ENCODE peak calls at places on chromosomes 2 and 18, in seven cellular contexts. Q is A172; C is activated naive CD4-positive, alpha-beta T cell treated with anti-CD3 and anti-CD28 coated beads for 36 hours; Z is DMS153; R is mesothelial cell of epicardium; I is renal cortical epithelial cell; F is IMR-90. J is an unnamed sample.

GRCh38 chr18:13366131-13366530 is 147.6 kb downstream of the LDLRAD4 start:
- DNase-seq in R (no peak), Z (no peak), C (no peak), F (no peak), Q (no peak), I (no peak), J (no peak)

GRCh38 chr2:99890616-99891259 is 251.7 kb downstream of the AFF3 start:
- DNase-seq in Q (no peak), R (no peak), C (no peak), F (no peak), Z (no peak), I (no peak), J (no peak)

GRCh38 chr2:178513876-178514275 is 33.6 kb downstream of the PLEKHA3 start:
- DNase-seq in I (peak), Z (no peak), F (peak), R (no peak), C (no peak), Q (peak), J (no peak)

GRCh38 chr2:131154071-131154531 is 49.0 kb downstream of the PLEKHB2 start:
- DNase-seq in Z (peak), I (peak), R (no peak), F (peak), Q (peak), C (peak), J (no peak)

GRCh38 chr2:98524168-98524567 is 79.5 kb downstream of the INPP4A start:
- DNase-seq in C (no peak), I (peak), Q (no peak), R (no peak), F (peak), Z (no peak), J (no peak)

GRCh38 chr2:19949071-19949470 is 40.8 kb downstream of the WDR35 start:
- DNase-seq in C (no peak), Q (no peak), I (no peak), F (peak), Z (no peak), R (no peak), J (no peak)

GRCh38 chr2:1990724-1991123 is 246.4 kb upstream of the PXDN start:
- DNase-seq in F (no peak), C (no peak), I (no peak), R (no peak), Z (peak), Q (peak), J (peak)

GRCh38 chr18:46402396-46402795 is 254.6 kb downstream of the LOXHD1 start:
- DNase-seq in Q (no peak), I (peak), Z (no peak), F (peak), R (no peak), C (no peak), J (no peak)

GRCh38 chr2:64581777-64582539 is 57.8 kb downstream of the AFTPH start:
- DNase-seq in I (no peak), C (no peak), F (no peak), Q (no peak), R (no peak), Z (no peak), J (no peak)

GRCh38 chr2:72678036-72678435 is 147.8 kb downstream of the EXOC6B start:
- DNase-seq in Q (no peak), R (no peak), C (no peak), Z (no peak), F (no peak), I (no peak), J (no peak)

GRCh38 chr2:109612991-109613921 is 510 bp downstream of the SEPTIN10 start:
- DNase-seq in F (peak), Q (peak), I (peak), Z (no peak), R (peak), C (peak), J (no peak)

GRCh38 chr2:241892299-241893137 is 23.0 kb downstream of the RTP5 start:
- DNase-seq in Q (peak), R (peak), F (no peak), Z (no peak), I (no peak), C (no peak), J (no peak)

GRCh38 chr2:65546406-65546805 is 114.0 kb upstream of the SPRED2 start:
- DNase-seq in C (no peak), R (no peak), I (no peak), F (no peak), Z (no peak), Q (no peak), J (no peak)

GRCh38 chr2:43348904-43349725 is 122.7 kb upstream of the ZFP36L2 start:
- DNase-seq in Z (no peak), I (no peak), F (peak), R (no peak), Q (no peak), C (no peak), J (no peak)

GRCh38 chr2:239488078-239488590 is 87.3 kb upstream of the HDAC4 start:
- DNase-seq in F (no peak), C (no peak), Z (no peak), I (no peak), R (no peak), Q (no peak), J (no peak)

J was measured in epithelial cell of proximal tubule.